ENCODE peak calls at places on chromosomes 2 and 18, in eight cellular contexts. F, T, E, Q, A, Z, J and I are unnamed samples.
A peak's percentile ranks its signal among the peaks of the same experiment; 100 is the strongest.

GRCh38 chr2:182980115-182980514 is 58.1 kb downstream of the NCKAP1 start:
- DNase-seq in F (peak; percentile 65), T (peak; percentile 29), E (no peak), Q (no peak), A (peak; percentile 41), Z (peak; percentile 45), J (no peak), I (no peak)

GRCh38 chr2:241561811-241562210 is 3.3 kb downstream of the BOK start:
- DNase-seq in F (peak; percentile 84), T (peak; percentile 41), E (no peak), Q (peak; percentile 27), A (no peak), Z (peak; percentile 58), J (no peak), I (peak; percentile 75)

GRCh38 chr18:6414118-6414722 is 491 bp downstream of the L3MBTL4 start:
- DNase-seq in F (peak; percentile 10), T (no peak), E (no peak), Q (no peak), A (peak; percentile 80), Z (no peak), J (peak; percentile 40), I (peak; percentile 95)

GRCh38 chr2:18922276-18922675 is 332.9 kb upstream of the NT5C1B start:
- DNase-seq in F (no peak), T (no peak), E (no peak), Q (no peak), A (no peak), Z (no peak), J (no peak), I (no peak)

GRCh38 chr2:101501443-101501842 is 26.5 kb upstream of the RFX8 start:
- DNase-seq in F (no peak), T (peak; percentile 41), E (no peak), Q (no peak), A (no peak), Z (peak; percentile 55), J (no peak), I (no peak)

GRCh38 chr2:202113571-202114142 is 40.6 kb downstream of the KIAA2012 start:
- DNase-seq in F (no peak), T (no peak), E (no peak), Q (no peak), A (no peak), Z (peak; percentile 41), J (no peak), I (no peak)

GRCh38 chr2:171879865-171880264 is 14.2 kb downstream of the SLC25A12 start:
- DNase-seq in F (no peak), T (no peak), E (no peak), Q (no peak), A (no peak), Z (no peak), J (no peak), I (no peak)

GRCh38 chr18:23077493-23078256 is 57.6 kb upstream of the CABLES1 start:
- DNase-seq in F (peak; percentile 29), T (no peak), E (no peak), Q (no peak), A (peak; percentile 31), Z (peak; percentile 28), J (no peak), I (no peak)

GRCh38 chr2:25421289-25421688 is 79.6 kb upstream of the DNMT3A start:
- DNase-seq in F (no peak), T (no peak), E (no peak), Q (no peak), A (peak; percentile 40), Z (peak; percentile 48), J (peak; percentile 42), I (no peak)

GRCh38 chr2:85706604-85707296 is 12.6 kb downstream of the GNLY start:
- DNase-seq in F (no peak), T (no peak), E (no peak), Q (no peak), A (no peak), Z (peak; percentile 90), J (no peak), I (no peak)

GRCh38 chr2:154945977-154946376 is 247.5 kb downstream of the KCNJ3 start:
- DNase-seq in F (no peak), T (no peak), E (no peak), Q (no peak), A (no peak), Z (no peak), J (no peak), I (no peak)

GRCh38 chr2:108538000-108538625 is 3.8 kb downstream of the LIMS1 start:
- DNase-seq in F (no peak), T (no peak), E (no peak), Q (no peak), A (no peak), Z (no peak), J (no peak), I (no peak)

GRCh38 chr2:213150315-213150951 is 979 bp downstream of the IKZF2 start:
- DNase-seq in F (peak; percentile 35), T (no peak), E (no peak), Q (no peak), A (peak; percentile 41), Z (peak; percentile 17), J (peak; percentile 18), I (no peak)

GRCh38 chr2:120034027-120034426 is 21.1 kb downstream of the EPB41L5 start:
- DNase-seq in F (no peak), T (no peak), E (no peak), Q (no peak), A (no peak), Z (no peak), J (no peak), I (no peak)

GRCh38 chr18:46070683-46071614 is 1.1 kb downstream of the PSTPIP2 start:
- DNase-seq in F (no peak), T (no peak), E (no peak), Q (no peak), A (no peak), Z (peak; percentile 58), J (no peak), I (peak; percentile 82)

GRCh38 chr2:28558421-28558820 is 62.6 kb downstream of the PLB1 start:
- DNase-seq in F (no peak), T (peak; percentile 3), E (no peak), Q (no peak), A (no peak), Z (no peak), J (no peak), I (no peak)

GRCh38 chr18:45958730-45959129 is 8.4 kb downstream of the EPG5 start:
- DNase-seq in F (no peak), T (no peak), E (no peak), Q (no peak), A (no peak), Z (no peak), J (no peak), I (no peak)

GRCh38 chr2:65383571-65384488 is 48.6 kb downstream of the SPRED2 start:
- DNase-seq in F (peak; percentile 37), T (no peak), E (no peak), Q (no peak), A (no peak), Z (no peak), J (no peak), I (no peak)

GRCh38 chr2:9074930-9075329 is 71.4 kb upstream of the MBOAT2 start:
- DNase-seq in F (no peak), T (no peak), E (no peak), Q (no peak), A (no peak), Z (no peak), J (no peak), I (no peak)

GRCh38 chr2:9081750-9082149 is 78.3 kb upstream of the MBOAT2 start:
- DNase-seq in F (no peak), T (no peak), E (no peak), Q (no peak), A (no peak), Z (no peak), J (no peak), I (no peak)

GRCh38 chr2:9076755-9077154 is 73.3 kb upstream of the MBOAT2 start:
- DNase-seq in F (no peak), T (no peak), E (no peak), Q (no peak), A (no peak), Z (no peak), J (no peak), I (no peak)

GRCh38 chr2:9076210-9076609 is 72.7 kb upstream of the MBOAT2 start:
- DNase-seq in F (no peak), T (no peak), E (no peak), Q (no peak), A (no peak), Z (no peak), J (no peak), I (no peak)

GRCh38 chr2:9078405-9078804 is 74.9 kb upstream of the MBOAT2 start:
- DNase-seq in F (no peak), T (no peak), E (no peak), Q (no peak), A (no peak), Z (no peak), J (no peak), I (no peak)
- H3K4me3 ChIP-seq in F (no peak overlapping the region), T (no peak overlapping the region), E (no peak overlapping the region), Q (no peak overlapping the region), A (no peak overlapping the region), Z (no peak overlapping the region), J (no peak overlapping the region), I (no peak overlapping the region)

DNA sequence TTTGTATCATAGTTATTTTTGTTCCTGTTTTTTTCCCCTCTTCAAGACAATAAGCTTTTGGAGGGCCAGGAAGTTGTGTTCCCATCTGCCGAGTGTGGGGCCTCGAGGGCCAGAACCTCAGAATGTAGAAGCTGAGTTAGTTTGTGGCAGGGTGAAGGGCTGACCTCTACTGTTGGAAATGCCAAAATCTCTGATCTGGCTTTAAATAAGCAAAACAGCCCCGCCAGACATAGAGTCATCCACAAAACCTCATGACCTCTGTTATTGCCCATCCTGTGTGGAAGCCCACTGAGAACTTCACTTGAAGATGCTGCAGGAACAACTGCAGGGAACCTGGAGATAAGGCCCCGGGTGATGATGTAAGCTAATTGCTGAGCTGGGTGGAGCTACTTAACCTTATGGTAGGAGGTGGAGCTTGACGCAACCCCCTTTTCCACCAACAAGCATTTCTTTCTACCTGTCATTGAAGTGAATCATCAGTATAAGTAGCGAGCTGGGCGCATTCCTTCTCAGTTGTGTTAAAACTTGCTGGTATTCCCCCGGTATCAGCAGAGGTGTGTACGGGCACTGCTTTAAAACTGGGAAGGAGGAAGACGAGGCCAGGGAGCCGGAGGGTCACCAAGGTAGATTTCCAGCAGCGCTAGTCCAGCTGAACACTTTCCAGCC is 177.2 kb downstream of the NEDD4L start:
- DNase-seq in F (peak; percentile 42), T (peak; percentile 72), E (no peak), Q (no peak), A (no peak), Z (no peak), J (no peak), I (no peak)
- H3K4me3 ChIP-seq in F (no peak overlapping the region), T (peak overlapping the region; percentile 43), E (no peak overlapping the region), Q (no peak overlapping the region), A (no peak overlapping the region), Z (no peak overlapping the region), J (peak overlapping the region; percentile 11), I (no peak overlapping the region)

GRCh38 chr2:46849741-46850474 is 65.7 kb downstream of the MCFD2 start:
- DNase-seq in F (peak; percentile 96), T (no peak), E (no peak), Q (no peak), A (no peak), Z (no peak), J (no peak), I (no peak)
- H3K4me3 ChIP-seq in F (peak overlapping the region; percentile 25), T (no peak overlapping the region), E (no peak overlapping the region), Q (no peak overlapping the region), A (no peak overlapping the region), Z (no peak overlapping the region), J (no peak overlapping the region), I (no peak overlapping the region)

DNA sequence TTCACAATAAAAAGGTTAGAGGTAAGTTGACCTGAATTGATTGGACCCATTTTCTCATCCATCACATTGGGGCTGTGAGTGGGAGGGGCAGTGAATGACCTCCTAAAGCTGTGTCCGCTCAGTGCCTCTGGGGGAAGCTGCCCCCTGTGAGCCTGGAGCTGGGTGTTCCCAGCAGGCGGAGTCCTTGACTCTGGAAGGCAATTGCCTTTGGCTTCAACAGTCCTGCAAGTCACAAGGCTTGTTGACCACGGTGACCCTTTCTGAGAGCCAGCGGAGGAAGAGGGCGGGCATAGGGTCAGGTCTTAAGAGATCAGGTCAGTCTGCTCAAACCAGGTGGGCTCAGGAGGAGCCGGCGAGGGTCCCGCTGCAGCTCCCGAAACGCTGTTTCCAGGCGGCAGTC is 1.1 kb upstream of the CIDEA start:
- DNase-seq in F (no peak), T (no peak), E (no peak), Q (no peak), A (no peak), Z (no peak), J (no peak), I (peak; percentile 59)
- H3K4me3 ChIP-seq in F (no peak overlapping the region), T (no peak overlapping the region), E (no peak overlapping the region), Q (no peak overlapping the region), A (no peak overlapping the region), Z (no peak overlapping the region), J (no peak overlapping the region), I (no peak overlapping the region)